ENCODE peak calls at places on chromosomes 5 and 9, in seven cellular contexts. E is mesendoderm, B is IMR-90, V is H1, Z is H9, I is neuronal stem cell, A is trophoblast cell. K is an unnamed sample.
A peak's percentile ranks its signal among the peaks of the same experiment; 100 is the strongest.

GRCh38 chr5:13740471-13740870 is 204.0 kb downstream of the DNAH5 start:
- DNase-seq in B (no peak), Z (no peak), I (no peak), V (no peak), E (no peak), A (no peak), K (no peak)

GRCh38 chr5:71475788-71476384 is 20.4 kb downstream of the BDP1 start:
- DNase-seq in I (peak; percentile 11), E (peak; percentile 64), A (peak; percentile 22), V (no peak), B (peak; percentile 29), Z (no peak), K (peak; percentile 37)

GRCh38 chr9:136839229-136840139 is 2.8 kb upstream of the AJM1 start:
- DNase-seq in E (no peak), I (no peak), Z (no peak), V (no peak), A (no peak), B (no peak), K (no peak)

GRCh38 chr9:21657966-21658667 is 144.3 kb upstream of the MTAP start:
- DNase-seq in V (no peak), B (peak; percentile 34), A (no peak), I (no peak), Z (no peak), E (no peak), K (no peak)

GRCh38 chr9:108671794-108672193 is 184.0 kb downstream of the ACTL7B start:
- DNase-seq in A (no peak), I (no peak), Z (no peak), B (peak; percentile 6), E (no peak), V (no peak), K (no peak)

GRCh38 chr5:117486879-117487391 is 912.3 kb upstream of the SEMA6A start:
- DNase-seq in Z (no peak), A (no peak), I (no peak), V (no peak), B (no peak), E (peak; percentile 52), K (peak; percentile 5)

GRCh38 chr5:168790037-168790635 is 211.0 kb upstream of the PANK3 start:
- DNase-seq in V (no peak), Z (no peak), A (no peak), B (no peak), I (no peak), E (no peak), K (no peak)

GRCh38 chr5:148179234-148179824 is 11.0 kb downstream of the SPINK14 start:
- DNase-seq in B (peak; percentile 63), I (peak; percentile 26), A (peak; percentile 34), Z (no peak), E (peak; percentile 69), V (no peak), K (peak; percentile 73)

GRCh38 chr9:134661791-134662142 is 20.2 kb downstream of the COL5A1 start:
- DNase-seq in E (no peak), A (peak; percentile 79), B (peak; percentile 80), Z (no peak), I (no peak), V (no peak), K (no peak)

GRCh38 chr5:100232730-100233129 is 302.4 kb upstream of the FAM174A start:
- DNase-seq in V (no peak), A (no peak), I (no peak), B (no peak), Z (no peak), E (no peak), K (no peak)

GRCh38 chr5:10262121-10262774 is 12.2 kb downstream of the CCT5 start:
- DNase-seq in B (no peak), I (no peak), V (no peak), A (no peak), Z (no peak), E (no peak), K (no peak)

GRCh38 chr9:102506391-102506790 is 488.7 kb upstream of the CYLC2 start:
- DNase-seq in B (no peak), A (no peak), I (no peak), E (no peak), Z (no peak), V (no peak), K (no peak)

GRCh38 chr9:107559499-107560086 is 70.0 kb upstream of the KLF4 start:
- DNase-seq in I (no peak), Z (no peak), B (no peak), A (no peak), V (no peak), E (no peak), K (no peak)

GRCh38 chr5:125316386-125316785 is 569.9 kb upstream of the ZNF608 start:
- DNase-seq in E (no peak), A (no peak), B (no peak), Z (no peak), V (no peak), I (no peak), K (no peak)

GRCh38 chr9:134462304-134462703 is 136.0 kb downstream of the RXRA start:
- DNase-seq in B (no peak), E (no peak), A (no peak), V (no peak), Z (no peak), I (no peak), K (no peak)

GRCh38 chr5:14190194-14191164 is 47.3 kb downstream of the TRIO start:
- DNase-seq in V (no peak), E (no peak), Z (no peak), B (peak; percentile 99), I (no peak), A (peak; percentile 89), K (peak; percentile 99)

GRCh38 chr5:141778683-141779082 is 96.7 kb upstream of the ARAP3 start:
- DNase-seq in E (no peak), B (no peak), Z (no peak), I (no peak), A (no peak), V (no peak), K (no peak)

GRCh38 chr5:2757563-2758311 is 6.3 kb upstream of the IRX2 start:
- DNase-seq in A (peak; percentile 97), I (no peak), E (peak; percentile 90), B (peak; percentile 22), V (no peak), Z (peak; percentile 40), K (no peak)

GRCh38 chr5:178625679-178626483 is 969 bp downstream of the CLK4 start:
- DNase-seq in V (no peak), I (no peak), B (no peak), E (no peak), A (no peak), Z (no peak), K (peak; percentile 73)

GRCh38 chr9:101477214-101477613 is 41.6 kb upstream of the ALDOB start:
- DNase-seq in I (no peak), A (no peak), B (peak; percentile 53), V (no peak), Z (no peak), E (no peak), K (no peak)

GRCh38 chr5:149853019-149853648 is 91.5 kb downstream of the PDE6A start:
- DNase-seq in I (peak; percentile 80), V (peak; percentile 56), Z (peak; percentile 81), B (peak; percentile 77), A (peak; percentile 41), E (peak; percentile 82), K (peak; percentile 72)

GRCh38 chr9:93612796-93613154 is 36.4 kb downstream of the PHF2 start:
- DNase-seq in V (no peak), I (no peak), E (no peak), B (no peak), Z (no peak), A (no peak), K (no peak)

GRCh38 chr5:172502969-172503368 is 48.6 kb upstream of the SH3PXD2B start:
- DNase-seq in I (no peak), Z (peak; percentile 66), B (no peak), V (no peak), E (peak; percentile 68), A (no peak), K (peak; percentile 4)

DNA sequence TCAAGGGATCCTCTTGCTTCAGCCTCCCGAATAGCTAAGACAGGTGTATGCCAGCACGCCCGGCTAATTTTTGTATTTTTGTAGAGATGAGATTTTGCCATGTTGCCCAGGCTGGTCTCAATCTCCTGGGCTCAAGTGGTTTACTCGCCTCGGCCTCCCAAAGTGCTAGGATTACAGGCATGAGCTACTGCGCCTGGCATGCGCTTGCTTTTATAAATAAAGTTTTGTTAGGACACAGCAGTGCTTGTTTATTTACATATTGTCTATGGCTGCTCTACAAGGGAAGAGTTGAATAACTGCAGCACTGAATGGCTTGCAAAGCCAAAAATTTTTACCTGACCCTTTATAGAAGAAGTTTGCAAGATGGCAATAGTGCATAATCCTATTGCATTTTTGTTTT is 27.7 kb downstream of the GPR21 start:
- DNase-seq in A (no peak), V (no peak), B (no peak), I (no peak), E (no peak), Z (no peak), K (no peak)
- H2AK5ac ChIP-seq in A (no peak overlapping the region), V (no peak overlapping the region), B (peak overlapping the region; percentile 3), I (no peak overlapping the region), E (no peak overlapping the region), Z (no peak overlapping the region), K (no peak overlapping the region)

DNA sequence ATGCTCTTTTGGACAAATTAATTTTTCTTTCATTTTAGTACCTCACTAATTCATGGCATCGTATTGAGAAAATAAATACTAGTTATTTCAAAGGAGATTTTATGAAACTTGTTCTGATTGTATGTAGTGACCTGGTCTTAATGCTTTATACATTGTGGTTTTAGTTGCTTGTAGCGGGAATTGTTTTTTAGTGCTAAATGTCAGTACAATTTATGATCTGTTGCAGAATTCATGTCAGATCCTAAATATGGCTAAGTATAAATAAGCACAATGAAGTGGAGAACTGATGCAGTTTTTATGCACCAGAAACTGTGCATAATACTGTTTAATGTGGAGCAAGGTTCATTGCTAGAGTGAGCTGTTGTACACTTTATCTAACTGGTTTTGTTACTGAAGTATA is 308.8 kb downstream of the PJA2 start:
- DNase-seq in E (no peak), A (no peak), V (no peak), Z (no peak), I (no peak), B (peak; percentile 39), K (no peak)
- H2AK5ac ChIP-seq in E (no peak overlapping the region), A (no peak overlapping the region), V (no peak overlapping the region), Z (no peak overlapping the region), I (no peak overlapping the region), B (no peak overlapping the region), K (no peak overlapping the region)

GRCh38 chr5:91146905-91147600 is 236.1 kb downstream of the ARRDC3 start:
- DNase-seq in E (no peak), A (peak; percentile 76), V (no peak), B (no peak), Z (no peak), I (no peak), K (no peak)
- H2AK5ac ChIP-seq in E (no peak overlapping the region), A (no peak overlapping the region), V (no peak overlapping the region), B (no peak overlapping the region), Z (no peak overlapping the region), I (no peak overlapping the region), K (no peak overlapping the region)

GRCh38 chr5:138657360-138657759 is 82.2 kb upstream of the HSPA9 start:
- DNase-seq in Z (no peak), B (no peak), E (no peak), V (no peak), A (no peak), I (no peak), K (no peak)
- H2AK5ac ChIP-seq in Z (no peak overlapping the region), B (no peak overlapping the region), E (no peak overlapping the region), V (no peak overlapping the region), A (no peak overlapping the region), I (no peak overlapping the region), K (no peak overlapping the region)

K was measured in mesenchymal stem cell.